ENCODE peak calls at places on chromosomes 4 and X, in five cellular contexts. One of them, this sample, is unnamed.

GRCh38 chr4:56958111-56958517 is 19.3 kb downstream of the NOA1 start:
- DNase-seq in GM20000: no peak
- DNase-seq in A549: no peak
- DNase-seq in lower leg skin: peak
- DNase-seq in activated B cell treated with CpG ODN at 0.5 μM for 24 hours: no peak
- DNase-seq in this sample: no peak

GRCh38 chr4:27366424-27366823 is 505.8 kb downstream of the STIM2 start:
- DNase-seq in GM20000: no peak
- DNase-seq in A549: no peak
- DNase-seq in lower leg skin: no peak
- DNase-seq in activated B cell treated with CpG ODN at 0.5 μM for 24 hours: no peak
- DNase-seq in this sample: no peak

GRCh38 chrX:150690126-150690525 is 3.1 kb upstream of the MTMR1 start:
- DNase-seq in GM20000: no peak
- DNase-seq in A549: no peak
- DNase-seq in lower leg skin: no peak
- DNase-seq in activated B cell treated with CpG ODN at 0.5 μM for 24 hours: no peak
- DNase-seq in this sample: no peak

GRCh38 chr4:69098470-69098869 is 2.2 kb downstream of the UGT2B7 start:
- DNase-seq in GM20000: no peak
- DNase-seq in A549: no peak
- DNase-seq in lower leg skin: no peak
- DNase-seq in activated B cell treated with CpG ODN at 0.5 μM for 24 hours: no peak
- DNase-seq in this sample: no peak

GRCh38 chrX:56226980-56227379 is 5.2 kb upstream of the KLF8 start:
- DNase-seq in GM20000: no peak
- DNase-seq in A549: no peak
- DNase-seq in lower leg skin: no peak
- DNase-seq in activated B cell treated with CpG ODN at 0.5 μM for 24 hours: no peak
- DNase-seq in this sample: no peak

GRCh38 chr4:183620421-183620820 is 38.6 kb downstream of the RWDD4 start:
- DNase-seq in GM20000: no peak
- DNase-seq in A549: no peak
- DNase-seq in lower leg skin: no peak
- DNase-seq in activated B cell treated with CpG ODN at 0.5 μM for 24 hours: no peak
- DNase-seq in this sample: no peak

GRCh38 chrX:136766785-136767103 is 14.0 kb downstream of the ARHGEF6 start:
- DNase-seq in GM20000: no peak
- DNase-seq in A549: no peak
- DNase-seq in lower leg skin: no peak
- DNase-seq in activated B cell treated with CpG ODN at 0.5 μM for 24 hours: no peak
- DNase-seq in this sample: no peak

GRCh38 chr4:94364527-94364926 is 21.9 kb upstream of the HPGDS start:
- DNase-seq in GM20000: no peak
- DNase-seq in A549: no peak
- DNase-seq in lower leg skin: no peak
- DNase-seq in activated B cell treated with CpG ODN at 0.5 μM for 24 hours: no peak
- DNase-seq in this sample: no peak

GRCh38 chr4:71974681-71975080 is 57.1 kb upstream of the NPFFR2 start:
- DNase-seq in GM20000: no peak
- DNase-seq in A549: no peak
- DNase-seq in lower leg skin: no peak
- DNase-seq in activated B cell treated with CpG ODN at 0.5 μM for 24 hours: no peak
- DNase-seq in this sample: no peak

GRCh38 chrX:45859407-45859806 is 658.7 kb upstream of the DIPK2B start:
- DNase-seq in GM20000: no peak
- DNase-seq in A549: no peak
- DNase-seq in lower leg skin: no peak
- DNase-seq in activated B cell treated with CpG ODN at 0.5 μM for 24 hours: no peak
- DNase-seq in this sample: no peak

GRCh38 chr4:3416821-3417221 is 24.9 kb upstream of the HGFAC start:
- DNase-seq in GM20000: no peak
- DNase-seq in A549: no peak
- DNase-seq in lower leg skin: peak
- DNase-seq in activated B cell treated with CpG ODN at 0.5 μM for 24 hours: no peak
- DNase-seq in this sample: no peak

GRCh38 chr4:2689825-2690700 is 66.1 kb downstream of the TNIP2 start:
- DNase-seq in GM20000: peak
- DNase-seq in A549: no peak
- DNase-seq in lower leg skin: peak
- DNase-seq in activated B cell treated with CpG ODN at 0.5 μM for 24 hours: peak
- DNase-seq in this sample: no peak

GRCh38 chr4:83284161-83285021 is at the start of gene COQ2:
- DNase-seq in GM20000: peak
- DNase-seq in A549: peak
- DNase-seq in lower leg skin: peak
- DNase-seq in activated B cell treated with CpG ODN at 0.5 μM for 24 hours: peak
- DNase-seq in this sample: peak

GRCh38 chrX:119755981-119756533 is 2.3 kb upstream of the SOWAHD start:
- DNase-seq in GM20000: peak
- DNase-seq in A549: no peak
- DNase-seq in lower leg skin: no peak
- DNase-seq in activated B cell treated with CpG ODN at 0.5 μM for 24 hours: no peak
- DNase-seq in this sample: no peak

GRCh38 chrX:119758682-119759332 is 419 bp downstream of the SOWAHD start:
- DNase-seq in GM20000: no peak
- DNase-seq in A549: no peak
- DNase-seq in lower leg skin: no peak
- DNase-seq in activated B cell treated with CpG ODN at 0.5 μM for 24 hours: peak
- DNase-seq in this sample: no peak

GRCh38 chrX:119757979-119758681 is at the start of gene SOWAHD:
- DNase-seq in GM20000: peak
- DNase-seq in A549: no peak
- DNase-seq in lower leg skin: no peak
- DNase-seq in activated B cell treated with CpG ODN at 0.5 μM for 24 hours: peak
- DNase-seq in this sample: no peak

GRCh38 chrX:119757646-119757978 is 776 bp upstream of the SOWAHD start:
- DNase-seq in GM20000: no peak
- DNase-seq in A549: no peak
- DNase-seq in lower leg skin: no peak
- DNase-seq in activated B cell treated with CpG ODN at 0.5 μM for 24 hours: no peak
- DNase-seq in this sample: no peak

GRCh38 chrX:119756926-119757635 is 1.3 kb upstream of the SOWAHD start:
- DNase-seq in GM20000: no peak
- DNase-seq in A549: no peak
- DNase-seq in lower leg skin: no peak
- DNase-seq in activated B cell treated with CpG ODN at 0.5 μM for 24 hours: no peak
- DNase-seq in this sample: no peak
- TF ChIP-seq CTCF in GM20000: no peak
- TF ChIP-seq CTCF in A549: no peak
- TF ChIP-seq CTCF in lower leg skin: no peak
- TF ChIP-seq CTCF in activated B cell treated with CpG ODN at 0.5 μM for 24 hours: no peak
- TF ChIP-seq CTCF in this sample: no peak

GRCh38 chrX:95764972-95765451 is 919.6 kb upstream of the DIAPH2 start:
- DNase-seq in GM20000: peak
- DNase-seq in A549: no peak
- DNase-seq in lower leg skin: no peak
- DNase-seq in activated B cell treated with CpG ODN at 0.5 μM for 24 hours: no peak
- DNase-seq in this sample: peak
- TF ChIP-seq CTCF in GM20000: peak
- TF ChIP-seq CTCF in A549: peak
- TF ChIP-seq CTCF in lower leg skin: no peak
- TF ChIP-seq CTCF in activated B cell treated with CpG ODN at 0.5 μM for 24 hours: no peak
- TF ChIP-seq CTCF in this sample: peak

DNA sequence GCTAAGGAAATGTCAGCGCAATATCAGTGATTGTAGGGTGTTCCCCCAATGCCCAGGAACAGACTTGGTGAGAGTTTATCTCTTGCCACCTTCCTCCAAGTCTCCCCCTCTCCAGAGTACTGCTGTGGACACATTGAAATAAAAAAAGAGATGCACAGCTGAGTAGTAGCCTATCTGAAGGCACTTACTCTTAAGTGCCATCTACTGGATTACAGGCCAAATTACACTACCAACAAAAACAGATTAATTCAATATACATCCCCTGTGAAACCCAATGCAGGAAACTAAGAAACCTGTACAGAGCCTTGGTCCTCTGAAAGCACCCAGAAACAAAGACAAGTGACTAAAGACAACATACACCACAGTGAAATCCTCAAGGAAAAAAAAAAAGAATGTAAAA is 460.3 kb downstream of the ZIC3 start:
- DNase-seq in GM20000: peak
- DNase-seq in A549: peak
- DNase-seq in lower leg skin: no peak
- DNase-seq in activated B cell treated with CpG ODN at 0.5 μM for 24 hours: no peak
- DNase-seq in this sample: no peak
- TF ChIP-seq CTCF in GM20000: no peak
- TF ChIP-seq CTCF in A549: peak
- TF ChIP-seq CTCF in lower leg skin: no peak
- TF ChIP-seq CTCF in activated B cell treated with CpG ODN at 0.5 μM for 24 hours: no peak
- TF ChIP-seq CTCF in this sample: peak

DNA sequence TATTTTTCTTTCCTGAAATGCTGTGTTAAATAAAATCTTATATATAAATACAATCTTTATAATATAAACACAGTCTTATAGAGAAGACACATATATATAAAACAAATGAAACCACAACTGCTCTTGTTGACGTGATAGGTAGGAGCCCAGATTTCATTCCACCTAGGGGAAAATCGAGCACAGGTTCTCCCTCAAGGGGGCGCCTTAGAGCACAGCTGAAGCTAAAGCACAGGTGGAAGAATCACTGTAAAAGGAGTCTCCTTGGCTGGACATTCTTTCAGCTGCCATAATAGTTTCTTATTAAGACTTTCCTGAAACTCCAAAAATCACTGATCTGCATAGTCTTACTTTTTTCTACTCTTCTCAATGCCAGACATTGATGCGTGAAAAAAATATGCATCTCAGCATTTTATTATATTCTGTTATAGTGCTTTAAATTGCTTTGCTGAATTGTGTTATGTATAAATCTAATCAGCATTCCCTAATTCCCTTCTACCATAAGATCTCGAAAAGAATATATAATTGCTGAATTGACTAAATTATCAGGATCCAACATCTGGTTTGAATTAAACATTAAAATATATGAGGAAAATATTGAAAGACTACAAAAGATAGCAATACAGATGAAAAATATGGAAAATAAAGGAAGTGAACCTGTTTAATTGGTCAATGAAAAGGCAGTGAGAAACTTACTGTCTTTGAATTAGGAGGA is 25.5 kb upstream of the RXFP1 start:
- DNase-seq in GM20000: peak
- DNase-seq in A549: peak
- DNase-seq in lower leg skin: no peak
- DNase-seq in activated B cell treated with CpG ODN at 0.5 μM for 24 hours: no peak
- DNase-seq in this sample: no peak
- TF ChIP-seq CTCF in GM20000: peak
- TF ChIP-seq CTCF in A549: no peak
- TF ChIP-seq CTCF in lower leg skin: no peak
- TF ChIP-seq CTCF in activated B cell treated with CpG ODN at 0.5 μM for 24 hours: no peak
- TF ChIP-seq CTCF in this sample: peak

This sample was measured in D721Med.